ENCODE peak calls at places on chromosomes 2 and 18, in seven cellular contexts. F is left ventricle myocardium inferior, P is thoracic aorta, Y is WERI-Rb-1, O is spleen, V is IMR-90, E is lower lobe of right lung. K is an unnamed sample.

GRCh38 chr2:168751104-168751768 is 51.2 kb upstream of the NOSTRIN start:
- DNase-seq in O (no peak), P (no peak), E (no peak), V (no peak), F (no peak), Y (no peak), K (no peak)

GRCh38 chr2:199757466-199757865 is 93.5 kb downstream of the FTCDNL1 start:
- DNase-seq in E (no peak), O (no peak), Y (no peak), F (peak), V (no peak), P (no peak), K (peak)

GRCh38 chr2:113116100-113116958 is 11.1 kb upstream of the IL1RN start:
- DNase-seq in Y (no peak), P (no peak), O (no peak), F (no peak), V (no peak), E (no peak), K (no peak)

GRCh38 chr2:26764078-26764887 is at the start of gene SLC35F6:
- DNase-seq in P (peak), O (peak), Y (peak), V (peak), E (peak), F (peak), K (peak)

GRCh38 chr2:29225814-29226213 is 110.6 kb downstream of the CLIP4 start:
- DNase-seq in V (no peak), Y (no peak), E (no peak), F (no peak), O (peak), P (no peak), K (no peak)

GRCh38 chr2:110657721-110658305 is 20.1 kb downstream of the BUB1 start:
- DNase-seq in V (no peak), O (no peak), Y (no peak), E (no peak), F (no peak), P (no peak), K (no peak)

GRCh38 chr2:233243348-233243747 is 8.1 kb upstream of the ATG16L1 start:
- DNase-seq in F (no peak), E (no peak), V (no peak), O (no peak), Y (no peak), P (no peak), K (no peak)

GRCh38 chr2:86466306-86466705 is 25.1 kb downstream of the KDM3A start:
- DNase-seq in Y (no peak), O (no peak), F (no peak), V (no peak), E (no peak), P (no peak), K (no peak)

DNA sequence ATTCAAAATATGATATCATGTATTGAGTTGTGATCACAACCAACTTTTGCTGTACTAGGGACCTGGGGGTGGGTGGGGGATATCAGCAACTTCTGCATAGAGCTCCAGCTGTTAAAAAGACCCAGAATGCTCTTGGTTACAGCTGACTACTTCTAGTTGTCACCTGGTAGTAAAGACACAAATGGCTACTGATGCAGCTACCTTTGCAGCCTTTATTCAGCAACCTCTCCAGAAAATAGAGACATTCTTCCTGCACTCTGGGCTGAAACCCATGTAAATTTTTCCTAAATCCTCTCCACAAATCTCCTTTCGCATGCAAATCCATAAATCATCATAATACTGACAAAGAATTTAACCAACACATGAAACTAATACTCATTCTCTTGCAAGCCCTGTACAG is 238.3 kb downstream of the TCF4 start:
- DNase-seq in Y (no peak), V (no peak), F (no peak), P (no peak), O (no peak), E (no peak), K (no peak)
- H3K27ac ChIP-seq in Y (no peak), V (no peak), F (no peak), P (no peak), O (no peak), E (no peak), K (no peak)

DNA sequence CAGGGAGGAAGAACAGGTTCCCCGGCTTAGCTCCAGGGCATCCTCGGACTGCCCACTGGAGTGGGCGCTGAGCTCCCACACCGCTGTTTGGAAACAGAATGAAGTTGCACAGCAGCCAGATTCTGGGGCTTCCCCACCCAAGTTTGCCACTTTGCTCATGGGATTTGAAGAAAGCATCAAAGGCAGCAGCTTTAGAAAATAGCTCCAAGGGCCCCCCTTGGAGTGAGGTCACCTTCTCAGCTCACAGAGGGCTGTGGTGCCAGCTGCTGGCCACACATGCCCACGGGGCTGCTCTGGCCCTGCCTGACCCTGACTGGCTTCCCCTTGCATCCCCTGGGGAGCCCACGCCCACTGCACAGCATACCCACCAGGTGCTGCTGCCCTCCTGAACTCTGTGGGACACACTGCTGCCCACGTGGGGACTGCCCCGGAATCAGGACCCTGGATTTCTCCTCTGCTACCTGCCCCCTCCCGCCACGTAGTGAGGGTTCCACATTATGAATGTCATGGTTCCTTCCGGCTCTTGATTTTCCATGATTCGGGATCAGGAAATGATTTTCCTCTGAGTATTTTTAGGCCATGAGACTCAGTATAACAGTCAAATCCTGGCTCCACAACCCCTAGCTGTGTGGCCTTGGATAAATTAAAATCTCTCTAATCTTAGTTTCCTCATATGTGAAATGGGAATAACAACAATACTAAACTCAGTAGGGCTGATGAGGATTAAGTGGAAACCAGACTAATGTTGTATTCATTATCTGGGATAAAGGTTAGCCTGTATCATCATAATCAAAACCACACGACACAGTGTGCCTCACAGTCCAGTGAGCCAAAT is 70.2 kb downstream of the TGOLN2 start:
- DNase-seq in E (no peak), F (no peak), Y (no peak), P (no peak), O (peak), V (peak), K (no peak)
- H3K27ac ChIP-seq in E (peak), F (peak), Y (peak), P (peak), O (no peak), V (peak), K (peak)

DNA sequence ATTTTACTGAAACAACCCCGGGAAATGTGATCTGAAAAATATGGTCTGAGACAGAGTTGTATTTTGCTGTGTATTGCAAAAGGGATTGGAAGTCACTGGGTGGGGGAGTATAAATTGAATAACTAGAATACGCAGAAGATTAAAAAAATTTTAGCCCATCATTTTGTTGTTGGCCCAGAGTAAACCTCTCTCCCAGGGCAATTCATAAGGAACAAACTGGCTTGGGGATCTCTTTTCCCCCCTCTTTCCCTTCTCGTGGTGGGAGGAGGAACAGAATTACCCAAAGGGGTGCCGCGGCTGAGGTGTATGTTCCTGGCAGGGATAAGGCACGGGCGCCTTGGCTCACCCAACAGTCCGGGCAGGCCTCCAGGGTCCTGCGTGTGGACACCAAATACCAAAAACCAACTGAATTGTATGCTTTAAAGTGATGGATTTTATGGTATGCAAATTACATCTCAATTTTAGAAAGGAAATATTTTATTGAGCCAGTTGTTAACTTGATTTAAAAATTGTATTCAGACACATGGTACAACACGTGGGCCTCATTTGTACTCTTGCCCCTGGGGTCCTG is 121.2 kb upstream of the SPRED2 start:
- DNase-seq in V (no peak), F (no peak), O (no peak), Y (no peak), E (no peak), P (no peak), K (no peak)
- H3K27ac ChIP-seq in V (no peak), F (no peak), O (no peak), Y (no peak), E (no peak), P (no peak), K (no peak)

DNA sequence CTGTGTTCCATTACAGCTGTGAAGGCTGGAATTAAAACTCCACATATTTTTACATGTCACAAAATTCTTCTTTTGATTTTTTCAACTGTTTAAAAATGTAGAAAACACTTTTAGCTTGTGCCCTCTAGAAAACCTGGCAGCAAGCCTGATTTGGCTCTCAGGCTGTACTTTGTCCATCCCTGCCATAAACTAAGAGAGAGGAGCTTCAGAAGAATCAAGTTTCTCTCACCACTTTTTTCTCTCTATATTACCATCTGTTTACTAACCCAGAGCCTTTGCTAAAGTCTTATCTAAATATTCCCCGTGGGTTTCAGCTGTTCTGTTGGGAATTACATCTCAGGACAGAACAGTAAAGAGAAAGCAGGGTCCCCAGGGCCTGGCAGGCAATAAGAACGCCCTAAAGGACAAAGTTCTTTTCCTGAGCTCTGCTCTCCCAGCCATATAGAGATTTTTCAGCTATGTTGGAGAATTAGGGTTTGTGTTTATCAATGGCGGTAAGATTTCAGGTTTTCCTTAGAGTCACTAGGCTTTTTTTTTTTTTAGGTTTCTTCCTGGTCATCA is 409.1 kb upstream of the CRIM1 start:
- DNase-seq in O (no peak), E (no peak), F (no peak), Y (no peak), V (no peak), P (no peak), K (no peak)
- H3K27ac ChIP-seq in O (no peak), E (no peak), F (no peak), Y (no peak), V (no peak), P (no peak), K (no peak)